ENCODE peak calls at places on chromosomes 16 and 17, in five cellular contexts. P, T, X, K and O are unnamed samples.

GRCh38 chr16:2500634-2500936 is 13.2 kb upstream of the ATP6V0C start:
- DNase-seq in P (no peak), T (no peak), X (peak; percentile 64), K (peak; percentile 29), O (no peak)

GRCh38 chr16:48405907-48406306 is 20.7 kb upstream of the SIAH1 start:
- DNase-seq in P (no peak), T (no peak), X (no peak), K (no peak), O (no peak)

GRCh38 chr17:2084129-2084765 is 29.3 kb downstream of the HIC1 start:
- DNase-seq in P (no peak), T (peak; percentile 71), X (no peak), K (no peak), O (peak; percentile 18)

GRCh38 chr16:15052747-15053476 is 3.0 kb downstream of the NTAN1 start:
- DNase-seq in P (no peak), T (no peak), X (no peak), K (no peak), O (no peak)

GRCh38 chr16:72996291-72997062 is 51.5 kb downstream of the ZFHX3 start:
- DNase-seq in P (no peak), T (no peak), X (no peak), K (no peak), O (no peak)

GRCh38 chr17:44374306-44375195 is 10.9 kb upstream of the FAM171A2 start:
- DNase-seq in P (no peak), T (no peak), X (no peak), K (peak; percentile 53), O (peak; percentile 52)

GRCh38 chr16:14097182-14097951 is 26.2 kb downstream of the MRTFB start:
- DNase-seq in P (no peak), T (no peak), X (no peak), K (peak; percentile 34), O (no peak)

GRCh38 chr16:77374384-77374783 is 60.5 kb downstream of the ADAMTS18 start:
- DNase-seq in P (no peak), T (no peak), X (no peak), K (no peak), O (no peak)

GRCh38 chr17:64131606-64132270 is 1.8 kb upstream of the ERN1 start:
- DNase-seq in P (peak; percentile 76), T (no peak), X (no peak), K (no peak), O (no peak)

GRCh38 chr17:4980644-4981216 is 6.7 kb downstream of the CAMTA2 start:
- DNase-seq in P (peak; percentile 83), T (peak; percentile 65), X (no peak), K (peak; percentile 85), O (peak; percentile 58)

GRCh38 chr17:73103661-73104335 is 11.3 kb upstream of the SLC39A11 start:
- DNase-seq in P (no peak), T (no peak), X (no peak), K (no peak), O (no peak)

GRCh38 chr16:47037396-47037745 is 63.9 kb upstream of the DNAJA2 start:
- DNase-seq in P (peak; percentile 38), T (peak; percentile 32), X (no peak), K (peak; percentile 48), O (peak; percentile 41)

GRCh38 chr16:29993903-29994612 is 1.4 kb downstream of the HIRIP3 start:
- DNase-seq in P (no peak), T (no peak), X (peak; percentile 2), K (no peak), O (no peak)
- H3K4me3 ChIP-seq in P (peak overlapping the region; percentile 85), T (no peak overlapping the region), X (no peak overlapping the region), K (peak overlapping the region; percentile 80), O (no peak overlapping the region)

GRCh38 chr16:19094542-19095365 is 19.0 kb upstream of the ITPRIPL2 start:
- DNase-seq in P (peak; percentile 62), T (peak; percentile 91), X (no peak), K (no peak), O (no peak)
- TF ChIP-seq CTCF in P (peak; percentile 42), T (peak; percentile 50), X (peak; percentile 14), K (no peak), O (no peak)

GRCh38 chr17:80989586-80989913 is 2.1 kb upstream of the CHMP6 start:
- DNase-seq in P (no peak), T (no peak), X (no peak), K (no peak), O (no peak)
- H3K4me3 ChIP-seq in P (no peak overlapping the region), T (no peak overlapping the region), X (no peak overlapping the region), K (no peak overlapping the region), O (no peak overlapping the region)

DNA sequence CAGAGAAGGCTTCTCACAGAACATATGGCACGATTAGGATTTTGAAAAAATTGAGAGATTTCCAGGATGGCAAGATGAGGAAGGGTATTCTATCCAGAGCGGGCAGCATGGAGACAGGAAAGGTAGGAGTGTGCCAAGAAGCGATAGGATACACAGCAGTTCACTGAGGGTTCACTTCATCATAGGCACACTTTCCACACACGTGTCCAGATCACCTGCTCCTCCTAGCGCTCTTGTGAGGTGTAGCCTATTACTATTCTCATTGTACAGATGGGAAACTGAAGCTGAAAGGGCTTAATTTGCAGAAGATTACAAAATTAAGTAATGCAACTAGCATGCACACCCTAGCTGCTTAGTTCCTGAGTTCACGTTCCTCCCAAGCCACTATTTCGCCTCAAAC is 6.2 kb upstream of the ELAC2 start:
- DNase-seq in P (no peak), T (peak; percentile 30), X (no peak), K (no peak), O (peak; percentile 39)
- TF ChIP-seq CTCF in P (no peak), T (no peak), X (no peak), K (no peak), O (no peak)

DNA sequence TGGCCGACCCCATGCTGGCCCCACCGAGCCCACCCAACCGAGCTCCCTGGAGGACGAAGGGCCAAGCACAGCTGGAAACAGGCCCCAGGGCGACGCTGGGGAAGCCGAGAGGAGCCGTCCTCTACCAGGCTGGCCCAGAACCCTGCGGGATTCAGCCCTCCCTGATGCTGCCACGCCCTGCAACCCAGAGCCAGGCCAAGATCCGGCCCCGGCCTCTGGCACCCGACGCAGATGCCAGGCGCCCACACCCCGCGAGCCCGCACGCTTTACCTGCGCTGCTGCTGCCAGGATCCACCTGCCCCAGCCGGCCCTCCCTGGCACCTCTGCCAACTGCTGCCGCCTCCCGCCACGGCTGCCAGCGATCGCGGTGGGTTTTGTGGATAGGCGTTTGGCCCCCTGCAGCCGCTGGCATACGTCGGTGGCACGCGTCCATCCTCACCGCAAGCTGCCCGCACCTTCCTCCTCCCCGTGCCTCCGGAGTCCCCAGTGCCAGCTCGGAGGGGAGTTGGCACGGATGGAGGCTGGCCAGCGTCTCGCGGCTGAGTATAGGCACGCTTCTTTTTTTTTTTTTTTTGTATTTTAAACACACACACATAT is 41.4 kb upstream of the ACSF3 start:
- DNase-seq in P (no peak), T (no peak), X (peak; percentile 52), K (no peak), O (no peak)
- H3K4me3 ChIP-seq in P (no peak overlapping the region), T (peak overlapping the region; percentile 49), X (no peak overlapping the region), K (no peak overlapping the region), O (no peak overlapping the region)